ENCODE peak calls at places on chromosomes 5 and 9, in nine cellular contexts. One of them, this sample, is unnamed.

GRCh38 chr9:127182901-127183746 is 60.7 kb upstream of the ANGPTL2 start:
- DNase-seq in SK-MEL-5: no peak
- DNase-seq in tibial artery: peak
- DNase-seq in HCEC 1CT: no peak
- DNase-seq in heart right ventricle: no peak
- DNase-seq in transverse colon: no peak
- DNase-seq in C1 segment of cervical spinal cord: no peak
- DNase-seq in activated CD4-positive, alpha-beta T cell treated with anti-CD3 and anti-CD28 coated beads, Interleukin-2, amount 50 U/mL, for 1 hour: no peak
- DNase-seq in NCI-H1417: no peak
- DNase-seq in this sample: no peak

GRCh38 chr5:134029156-134029555 is 24.4 kb upstream of the VDAC1 start:
- DNase-seq in SK-MEL-5: peak
- DNase-seq in tibial artery: no peak
- DNase-seq in HCEC 1CT: peak
- DNase-seq in heart right ventricle: no peak
- DNase-seq in transverse colon: no peak
- DNase-seq in C1 segment of cervical spinal cord: no peak
- DNase-seq in activated CD4-positive, alpha-beta T cell treated with anti-CD3 and anti-CD28 coated beads, Interleukin-2, amount 50 U/mL, for 1 hour: no peak
- DNase-seq in NCI-H1417: no peak
- DNase-seq in this sample: no peak

GRCh38 chr9:33297455-33297854 is 7.1 kb downstream of the NFX1 start:
- DNase-seq in SK-MEL-5: peak
- DNase-seq in tibial artery: peak
- DNase-seq in HCEC 1CT: no peak
- DNase-seq in heart right ventricle: no peak
- DNase-seq in transverse colon: peak
- DNase-seq in C1 segment of cervical spinal cord: peak
- DNase-seq in activated CD4-positive, alpha-beta T cell treated with anti-CD3 and anti-CD28 coated beads, Interleukin-2, amount 50 U/mL, for 1 hour: no peak
- DNase-seq in NCI-H1417: peak
- DNase-seq in this sample: peak

GRCh38 chr5:136043551-136043950 is 14.8 kb downstream of the TGFBI start:
- DNase-seq in SK-MEL-5: no peak
- DNase-seq in tibial artery: peak
- DNase-seq in HCEC 1CT: no peak
- DNase-seq in heart right ventricle: no peak
- DNase-seq in transverse colon: no peak
- DNase-seq in C1 segment of cervical spinal cord: no peak
- DNase-seq in activated CD4-positive, alpha-beta T cell treated with anti-CD3 and anti-CD28 coated beads, Interleukin-2, amount 50 U/mL, for 1 hour: no peak
- DNase-seq in NCI-H1417: no peak
- DNase-seq in this sample: peak

GRCh38 chr9:94950733-94951590 is 224.5 kb downstream of the AOPEP start:
- DNase-seq in SK-MEL-5: no peak
- DNase-seq in tibial artery: no peak
- DNase-seq in HCEC 1CT: peak
- DNase-seq in heart right ventricle: no peak
- DNase-seq in transverse colon: no peak
- DNase-seq in C1 segment of cervical spinal cord: no peak
- DNase-seq in activated CD4-positive, alpha-beta T cell treated with anti-CD3 and anti-CD28 coated beads, Interleukin-2, amount 50 U/mL, for 1 hour: no peak
- DNase-seq in NCI-H1417: no peak
- DNase-seq in this sample: no peak

GRCh38 chr5:103397996-103398581 is 139.5 kb downstream of the MACIR start:
- DNase-seq in SK-MEL-5: no peak
- DNase-seq in tibial artery: no peak
- DNase-seq in HCEC 1CT: peak
- DNase-seq in heart right ventricle: no peak
- DNase-seq in transverse colon: no peak
- DNase-seq in C1 segment of cervical spinal cord: no peak
- DNase-seq in activated CD4-positive, alpha-beta T cell treated with anti-CD3 and anti-CD28 coated beads, Interleukin-2, amount 50 U/mL, for 1 hour: no peak
- DNase-seq in NCI-H1417: no peak
- DNase-seq in this sample: no peak

GRCh38 chr9:134913713-134914500 is 3.8 kb downstream of the FCN1 start:
- DNase-seq in SK-MEL-5: no peak
- DNase-seq in tibial artery: peak
- DNase-seq in HCEC 1CT: no peak
- DNase-seq in heart right ventricle: no peak
- DNase-seq in transverse colon: no peak
- DNase-seq in C1 segment of cervical spinal cord: no peak
- DNase-seq in activated CD4-positive, alpha-beta T cell treated with anti-CD3 and anti-CD28 coated beads, Interleukin-2, amount 50 U/mL, for 1 hour: no peak
- DNase-seq in NCI-H1417: no peak
- DNase-seq in this sample: no peak

GRCh38 chr9:69748304-69748703 is 11.5 kb downstream of the PTAR1 start:
- DNase-seq in SK-MEL-5: no peak
- DNase-seq in tibial artery: no peak
- DNase-seq in HCEC 1CT: no peak
- DNase-seq in heart right ventricle: no peak
- DNase-seq in transverse colon: no peak
- DNase-seq in C1 segment of cervical spinal cord: no peak
- DNase-seq in activated CD4-positive, alpha-beta T cell treated with anti-CD3 and anti-CD28 coated beads, Interleukin-2, amount 50 U/mL, for 1 hour: no peak
- DNase-seq in NCI-H1417: no peak
- DNase-seq in this sample: no peak

GRCh38 chr9:86557063-86557766 is 203.0 kb upstream of the TUT7 start:
- DNase-seq in SK-MEL-5: no peak
- DNase-seq in tibial artery: no peak
- DNase-seq in HCEC 1CT: peak
- DNase-seq in heart right ventricle: peak
- DNase-seq in transverse colon: no peak
- DNase-seq in C1 segment of cervical spinal cord: no peak
- DNase-seq in activated CD4-positive, alpha-beta T cell treated with anti-CD3 and anti-CD28 coated beads, Interleukin-2, amount 50 U/mL, for 1 hour: no peak
- DNase-seq in NCI-H1417: no peak
- DNase-seq in this sample: no peak

GRCh38 chr5:33153891-33154290 is 286.9 kb upstream of the TARS1 start:
- DNase-seq in SK-MEL-5: no peak
- DNase-seq in tibial artery: no peak
- DNase-seq in HCEC 1CT: peak
- DNase-seq in heart right ventricle: no peak
- DNase-seq in transverse colon: no peak
- DNase-seq in C1 segment of cervical spinal cord: no peak
- DNase-seq in activated CD4-positive, alpha-beta T cell treated with anti-CD3 and anti-CD28 coated beads, Interleukin-2, amount 50 U/mL, for 1 hour: no peak
- DNase-seq in NCI-H1417: no peak
- DNase-seq in this sample: no peak

GRCh38 chr9:128640626-128641025 is 16.0 kb downstream of the DYNC2I2 start:
- DNase-seq in SK-MEL-5: no peak
- DNase-seq in tibial artery: no peak
- DNase-seq in HCEC 1CT: no peak
- DNase-seq in heart right ventricle: no peak
- DNase-seq in transverse colon: no peak
- DNase-seq in C1 segment of cervical spinal cord: no peak
- DNase-seq in activated CD4-positive, alpha-beta T cell treated with anti-CD3 and anti-CD28 coated beads, Interleukin-2, amount 50 U/mL, for 1 hour: no peak
- DNase-seq in NCI-H1417: no peak
- DNase-seq in this sample: no peak

GRCh38 chr5:171714851-171715250 is 70.8 kb upstream of the SMIM23 start:
- DNase-seq in SK-MEL-5: no peak
- DNase-seq in tibial artery: no peak
- DNase-seq in HCEC 1CT: no peak
- DNase-seq in heart right ventricle: no peak
- DNase-seq in transverse colon: no peak
- DNase-seq in C1 segment of cervical spinal cord: no peak
- DNase-seq in activated CD4-positive, alpha-beta T cell treated with anti-CD3 and anti-CD28 coated beads, Interleukin-2, amount 50 U/mL, for 1 hour: no peak
- DNase-seq in NCI-H1417: no peak
- DNase-seq in this sample: no peak

GRCh38 chr5:133293953-133294352 is 242.1 kb downstream of the HSPA4 start:
- DNase-seq in SK-MEL-5: no peak
- DNase-seq in tibial artery: no peak
- DNase-seq in HCEC 1CT: no peak
- DNase-seq in heart right ventricle: no peak
- DNase-seq in transverse colon: no peak
- DNase-seq in C1 segment of cervical spinal cord: no peak
- DNase-seq in activated CD4-positive, alpha-beta T cell treated with anti-CD3 and anti-CD28 coated beads, Interleukin-2, amount 50 U/mL, for 1 hour: no peak
- DNase-seq in NCI-H1417: peak
- DNase-seq in this sample: no peak

GRCh38 chr9:22147818-22148573 is 138.9 kb upstream of the CDKN2B start:
- DNase-seq in SK-MEL-5: no peak
- DNase-seq in tibial artery: no peak
- DNase-seq in HCEC 1CT: peak
- DNase-seq in heart right ventricle: no peak
- DNase-seq in transverse colon: no peak
- DNase-seq in C1 segment of cervical spinal cord: no peak
- DNase-seq in activated CD4-positive, alpha-beta T cell treated with anti-CD3 and anti-CD28 coated beads, Interleukin-2, amount 50 U/mL, for 1 hour: no peak
- DNase-seq in NCI-H1417: no peak
- DNase-seq in this sample: no peak

GRCh38 chr9:129954868-129955550 is 88.0 kb downstream of the FNBP1 start:
- DNase-seq in SK-MEL-5: no peak
- DNase-seq in tibial artery: no peak
- DNase-seq in HCEC 1CT: no peak
- DNase-seq in heart right ventricle: no peak
- DNase-seq in transverse colon: no peak
- DNase-seq in C1 segment of cervical spinal cord: no peak
- DNase-seq in activated CD4-positive, alpha-beta T cell treated with anti-CD3 and anti-CD28 coated beads, Interleukin-2, amount 50 U/mL, for 1 hour: no peak
- DNase-seq in NCI-H1417: no peak
- DNase-seq in this sample: no peak

GRCh38 chr9:69936427-69936826 is 107.2 kb upstream of the MAMDC2 start:
- DNase-seq in SK-MEL-5: no peak
- DNase-seq in tibial artery: no peak
- DNase-seq in HCEC 1CT: peak
- DNase-seq in heart right ventricle: no peak
- DNase-seq in transverse colon: no peak
- DNase-seq in C1 segment of cervical spinal cord: no peak
- DNase-seq in activated CD4-positive, alpha-beta T cell treated with anti-CD3 and anti-CD28 coated beads, Interleukin-2, amount 50 U/mL, for 1 hour: no peak
- DNase-seq in NCI-H1417: no peak
- DNase-seq in this sample: no peak

GRCh38 chr5:35794688-35795375 is 61.9 kb upstream of the IL7R start:
- DNase-seq in SK-MEL-5: no peak
- DNase-seq in tibial artery: no peak
- DNase-seq in HCEC 1CT: no peak
- DNase-seq in heart right ventricle: no peak
- DNase-seq in transverse colon: no peak
- DNase-seq in C1 segment of cervical spinal cord: no peak
- DNase-seq in activated CD4-positive, alpha-beta T cell treated with anti-CD3 and anti-CD28 coated beads, Interleukin-2, amount 50 U/mL, for 1 hour: no peak
- DNase-seq in NCI-H1417: no peak
- DNase-seq in this sample: no peak

GRCh38 chr5:170434953-170435605 is 45.9 kb upstream of the KCNMB1 start:
- DNase-seq in SK-MEL-5: peak
- DNase-seq in tibial artery: peak
- DNase-seq in HCEC 1CT: no peak
- DNase-seq in heart right ventricle: peak
- DNase-seq in transverse colon: peak
- DNase-seq in C1 segment of cervical spinal cord: peak
- DNase-seq in activated CD4-positive, alpha-beta T cell treated with anti-CD3 and anti-CD28 coated beads, Interleukin-2, amount 50 U/mL, for 1 hour: peak
- DNase-seq in NCI-H1417: peak
- DNase-seq in this sample: peak

This sample was measured in heart left ventricle.